ENCODE peak calls at places on chromosome 7, in five cellular contexts. L, J, V, M and C are unnamed samples.

GRCh38 chr7:152054377-152055230 is 29.1 kb downstream of the GALNT11 start:
- DNase-seq in L (peak), J (no peak), V (peak), M (no peak), C (no peak)

GRCh38 chr7:50092579-50093411 is at the start of gene ZPBP:
- DNase-seq in L (peak), J (peak), V (peak), M (no peak), C (peak)

GRCh38 chr7:128358233-128358632 is 3.3 kb downstream of the PRRT4 start:
- DNase-seq in L (no peak), J (no peak), V (no peak), M (no peak), C (no peak)

GRCh38 chr7:75639071-75639892 is 99.5 kb downstream of the HIP1 start:
- DNase-seq in L (peak), J (peak), V (no peak), M (no peak), C (peak)

GRCh38 chr7:142956951-142957623 is 5.1 kb downstream of the KEL start:
- DNase-seq in L (peak), J (no peak), V (no peak), M (no peak), C (no peak)

GRCh38 chr7:95104739-95105138 is 197.3 kb downstream of the PPP1R9A start:
- DNase-seq in L (peak), J (peak), V (peak), M (no peak), C (no peak)

GRCh38 chr7:31995134-31995533 is 75.1 kb downstream of the PDE1C start:
- DNase-seq in L (no peak), J (no peak), V (no peak), M (no peak), C (no peak)

GRCh38 chr7:22350466-22351328 is 6.3 kb downstream of the RAPGEF5 start:
- DNase-seq in L (peak), J (no peak), V (peak), M (no peak), C (no peak)

GRCh38 chr7:77338260-77338659 is 77.9 kb downstream of the GSAP start:
- DNase-seq in L (no peak), J (no peak), V (no peak), M (no peak), C (no peak)

GRCh38 chr7:43318188-43318587 is 205.7 kb downstream of the HECW1 start:
- DNase-seq in L (no peak), J (no peak), V (no peak), M (no peak), C (no peak)

GRCh38 chr7:128777156-128778123 is 1.8 kb upstream of the OPN1SW start:
- DNase-seq in L (no peak), J (no peak), V (peak), M (no peak), C (no peak)

GRCh38 chr7:1673581-1674102 is 3.6 kb downstream of the ELFN1 start:
- DNase-seq in L (no peak), J (no peak), V (no peak), M (no peak), C (peak)

GRCh38 chr7:68929712-68930395 is 668.4 kb upstream of the AUTS2 start:
- DNase-seq in L (no peak), J (peak), V (no peak), M (no peak), C (no peak)

GRCh38 chr7:69360913-69361312 is 237.4 kb upstream of the AUTS2 start:
- DNase-seq in L (no peak), J (no peak), V (no peak), M (no peak), C (no peak)

GRCh38 chr7:106767498-106768323 is 97.4 kb upstream of the PIK3CG start:
- DNase-seq in L (peak), J (no peak), V (no peak), M (no peak), C (no peak)

GRCh38 chr7:27277628-27278027 is 35.0 kb downstream of the EVX1 start:
- DNase-seq in L (peak), J (no peak), V (peak), M (no peak), C (no peak)

GRCh38 chr7:37218956-37219355 is 229.7 kb downstream of the ELMO1 start:
- DNase-seq in L (no peak), J (no peak), V (no peak), M (no peak), C (no peak)

GRCh38 chr7:101688183-101688831 is 59.2 kb upstream of the MYL10 start:
- DNase-seq in L (peak), J (peak), V (peak), M (peak), C (peak)

GRCh38 chr7:155228894-155229293 is 68.8 kb upstream of the INSIG1 start:
- DNase-seq in L (no peak), J (no peak), V (no peak), M (no peak), C (no peak)

GRCh38 chr7:41241641-41242040 is 461.2 kb downstream of the INHBA start:
- DNase-seq in L (no peak), J (no peak), V (no peak), M (no peak), C (no peak)

GRCh38 chr7:88331322-88331721 is 24.6 kb upstream of the STEAP4 start:
- DNase-seq in L (no peak), J (no peak), V (no peak), M (no peak), C (no peak)

GRCh38 chr7:69173341-69173740 is 424.9 kb upstream of the AUTS2 start:
- DNase-seq in L (no peak), J (no peak), V (no peak), M (no peak), C (no peak)

GRCh38 chr7:155104913-155105312 is 34.8 kb downstream of the HTR5A start:
- DNase-seq in L (no peak), J (no peak), V (no peak), M (no peak), C (no peak)

GRCh38 chr7:141355057-141355456 is 196.2 kb upstream of the AGK start:
- DNase-seq in L (peak), J (no peak), V (no peak), M (no peak), C (no peak)

GRCh38 chr7:151340794-151341356 is 737 bp upstream of the NUB1 start:
- DNase-seq in L (no peak), J (no peak), V (no peak), M (no peak), C (no peak)

GRCh38 chr7:101185258-101185839 is 5.3 kb upstream of the NAT16 start:
- DNase-seq in L (peak), J (no peak), V (peak), M (no peak), C (no peak)

GRCh38 chr7:106111671-106112117 is 418 bp downstream of the SYPL1 start:
- DNase-seq in L (no peak), J (peak), V (peak), M (peak), C (peak)

GRCh38 chr7:101629171-101629570 is at the start of gene MYL10:
- DNase-seq in L (no peak), J (no peak), V (no peak), M (no peak), C (no peak)

GRCh38 chr7:91276909-91277308 is 12.7 kb downstream of the FZD1 start:
- DNase-seq in L (no peak), J (no peak), V (no peak), M (no peak), C (no peak)

GRCh38 chr7:74271742-74272141 is 17.5 kb upstream of the CLIP2 start:
- DNase-seq in L (no peak), J (no peak), V (no peak), M (no peak), C (no peak)

GRCh38 chr7:99597762-99598501 is at the start of gene TMEM225B:
- DNase-seq in L (no peak), J (no peak), V (no peak), M (no peak), C (no peak)

GRCh38 chr7:101370836-101371235 is 8.2 kb downstream of the COL26A1 start:
- DNase-seq in L (no peak), J (no peak), V (no peak), M (no peak), C (no peak)

GRCh38 chr7:136134503-136134902 is 157.3 kb upstream of the MTPN start:
- DNase-seq in L (peak), J (no peak), V (no peak), M (no peak), C (no peak)

GRCh38 chr7:8931906-8932646 is 498.7 kb downstream of the NXPH1 start:
- DNase-seq in L (no peak), J (no peak), V (no peak), M (no peak), C (no peak)

GRCh38 chr7:47349401-47349800 is 232.5 kb downstream of the TNS3 start:
- DNase-seq in L (no peak), J (no peak), V (no peak), M (no peak), C (no peak)

GRCh38 chr7:105838273-105839141 is 37.9 kb downstream of the ATXN7L1 start:
- DNase-seq in L (no peak), J (peak), V (no peak), M (no peak), C (peak)

GRCh38 chr7:91343420-91343819 is 79.2 kb downstream of the FZD1 start:
- DNase-seq in L (no peak), J (no peak), V (no peak), M (no peak), C (no peak)

GRCh38 chr7:20193242-20193777 is 23.9 kb downstream of the MACC1 start:
- DNase-seq in L (no peak), J (no peak), V (no peak), M (no peak), C (no peak)

GRCh38 chr7:150973571-150974451 is 4.3 kb downstream of the KCNH2 start:
- DNase-seq in L (no peak), J (peak), V (no peak), M (no peak), C (no peak)